ENCODE peak calls at places on chromosomes 1 and 21, in ten cellular contexts. D is lower lobe of right lung, C is uterus, F is psoas muscle, E is A549, R is K562, A is neural progenitor cell, W is SK-N-SH, P is ovary, I is lung. G is an unnamed sample.

GRCh38 chr1:173050865-173051264 is at the start of gene TNFSF18:
- DNase-seq in D (no peak), C (no peak), F (no peak), E (no peak), R (no peak), A (no peak), W (no peak), P (no peak), I (no peak), G (no peak)

GRCh38 chr1:97069312-97069711 is 347.7 kb downstream of the PTBP2 start:
- DNase-seq in D (no peak), C (no peak), F (no peak), E (no peak), R (no peak), A (no peak), W (no peak), P (no peak), I (no peak), G (no peak)

GRCh38 chr1:54107131-54107530 is 45.7 kb downstream of the CDCP2 start:
- DNase-seq in D (no peak), C (no peak), F (no peak), E (no peak), R (no peak), A (peak; percentile 51), W (no peak), P (no peak), I (no peak), G (no peak)

GRCh38 chr21:42624095-42624830 is 29.2 kb upstream of the PDE9A start:
- DNase-seq in D (no peak), C (no peak), F (no peak), E (peak; percentile 15), R (no peak), A (no peak), W (no peak), P (no peak), I (no peak), G (no peak)

GRCh38 chr1:6967431-6968079 is 182.3 kb downstream of the CAMTA1 start:
- DNase-seq in D (no peak), C (no peak), F (no peak), E (no peak), R (no peak), A (no peak), W (no peak), P (no peak), I (no peak), G (no peak)

GRCh38 chr1:229288516-229288915 is 17.6 kb downstream of the RAB4A start:
- DNase-seq in D (no peak), C (no peak), F (no peak), E (no peak), R (no peak), A (no peak), W (no peak), P (no peak), I (no peak), G (no peak)

GRCh38 chr1:177281901-177282300 is 111.1 kb downstream of the BRINP2 start:
- DNase-seq in D (no peak), C (no peak), F (no peak), E (no peak), R (no peak), A (peak; percentile 53), W (no peak), P (no peak), I (no peak), G (no peak)

GRCh38 chr1:183227963-183228649 is 42.0 kb downstream of the LAMC2 start:
- DNase-seq in D (no peak), C (peak; percentile 47), F (peak; percentile 45), E (peak; percentile 47), R (peak; percentile 71), A (peak; percentile 74), W (peak; percentile 66), P (no peak), I (peak; percentile 48), G (no peak)

GRCh38 chr1:22105611-22106207 is 37.2 kb downstream of the WNT4 start:
- DNase-seq in D (no peak), C (no peak), F (no peak), E (peak; percentile 56), R (peak; percentile 76), A (peak; percentile 69), W (peak; percentile 64), P (no peak), I (no peak), G (no peak)

GRCh38 chr21:45011911-45012660 is 62.3 kb upstream of the ADARB1 start:
- DNase-seq in D (peak; percentile 36), C (peak; percentile 45), F (peak; percentile 62), E (peak; percentile 38), R (no peak), A (peak; percentile 89), W (no peak), P (peak; percentile 12), I (no peak), G (no peak)

GRCh38 chr1:234564035-234565029 is 45.6 kb downstream of the IRF2BP2 start:
- DNase-seq in D (no peak), C (no peak), F (no peak), E (peak; percentile 83), R (no peak), A (no peak), W (no peak), P (no peak), I (no peak), G (no peak)

GRCh38 chr1:65068202-65069011 is 79.6 kb upstream of the AK4 start:
- DNase-seq in D (no peak), C (no peak), F (no peak), E (no peak), R (no peak), A (no peak), W (peak; percentile 42), P (no peak), I (no peak), G (no peak)

GRCh38 chr1:36924282-36924791 is 110.0 kb downstream of the GRIK3 start:
- DNase-seq in D (peak; percentile 55), C (no peak), F (peak; percentile 27), E (peak; percentile 9), R (peak; percentile 74), A (peak; percentile 96), W (peak; percentile 38), P (peak; percentile 25), I (peak; percentile 43), G (no peak)

GRCh38 chr1:209886219-209886536 is 51.8 kb upstream of the SYT14 start:
- DNase-seq in D (no peak), C (no peak), F (no peak), E (no peak), R (no peak), A (no peak), W (no peak), P (no peak), I (no peak), G (no peak)

GRCh38 chr1:185719021-185719420 is 15.2 kb upstream of the HMCN1 start:
- DNase-seq in D (no peak), C (no peak), F (peak; percentile 38), E (peak; percentile 62), R (no peak), A (peak; percentile 55), W (no peak), P (no peak), I (no peak), G (no peak)

GRCh38 chr1:184574588-184574987 is 180.1 kb downstream of the EDEM3 start:
- DNase-seq in D (no peak), C (no peak), F (no peak), E (no peak), R (no peak), A (peak; percentile 87), W (no peak), P (no peak), I (no peak), G (no peak)
- H3K27ac ChIP-seq in D (peak overlapping the region; percentile 44), C (no peak overlapping the region), F (peak overlapping the region; percentile 19), E (no peak overlapping the region), R (no peak overlapping the region), A (peak overlapping the region; percentile 92), W (no peak overlapping the region), P (no peak overlapping the region), I (no peak overlapping the region), G (no peak overlapping the region)

GRCh38 chr1:41363632-41364320 is 2.5 kb downstream of the FOXO6 start:
- DNase-seq in D (no peak), C (no peak), F (no peak), E (no peak), R (no peak), A (no peak), W (no peak), P (peak; percentile 25), I (no peak), G (no peak)

GRCh38 chr1:41361495-41362356 is 492 bp downstream of the FOXO6 start:
- DNase-seq in D (no peak), C (no peak), F (peak; percentile 35), E (no peak), R (peak; percentile 69), A (peak; percentile 71), W (peak; percentile 75), P (peak; percentile 62), I (no peak), G (no peak)

GRCh38 chr1:41361028-41361494 is at the start of gene FOXO6:
- DNase-seq in D (peak; percentile 99), C (peak; percentile 99), F (peak; percentile 99), E (peak; percentile 92), R (peak; percentile 100), A (peak; percentile 100), W (peak; percentile 99), P (peak; percentile 99), I (peak; percentile 98), G (peak; percentile 99)

GRCh38 chr1:41362749-41363631 is 1.8 kb downstream of the FOXO6 start:
- DNase-seq in D (no peak), C (no peak), F (no peak), E (no peak), R (no peak), A (no peak), W (no peak), P (peak; percentile 34), I (no peak), G (no peak)

DNA sequence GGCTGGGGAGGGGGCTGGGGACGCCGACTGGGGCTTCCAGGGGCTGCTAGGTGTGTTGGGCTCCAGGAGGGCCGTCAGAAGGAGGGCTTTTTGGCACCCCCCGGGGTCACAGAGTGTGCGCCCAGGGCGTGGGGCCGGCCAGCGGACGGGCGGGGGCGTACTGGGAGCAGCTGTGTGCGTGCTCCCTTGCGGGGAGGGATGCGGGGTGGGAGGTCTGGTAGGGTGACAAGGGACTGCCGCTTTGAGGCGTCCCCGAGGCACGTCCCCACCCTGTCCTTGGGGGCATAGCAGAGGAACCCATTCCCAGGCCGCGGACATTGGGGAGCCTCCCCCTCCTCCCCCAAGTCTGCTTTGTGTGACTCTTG is 1.1 kb downstream of the FOXO6 start:
- DNase-seq in D (no peak), C (no peak), F (no peak), E (no peak), R (peak; percentile 39), A (no peak), W (no peak), P (peak; percentile 67), I (no peak), G (no peak)
- H3K4me3 ChIP-seq in D (peak overlapping the region; percentile 73), C (peak overlapping the region; percentile 22), F (peak overlapping the region; percentile 87), E (peak overlapping the region; percentile 55), R (peak overlapping the region; percentile 42), A (peak overlapping the region; percentile 81), W (peak overlapping the region; percentile 66), P (peak overlapping the region; percentile 61), I (no peak overlapping the region), G (peak overlapping the region; percentile 86)

GRCh38 chr1:34787461-34788420 is 5.1 kb upstream of the GJA4 start:
- DNase-seq in D (no peak), C (no peak), F (no peak), E (no peak), R (peak; percentile 62), A (peak; percentile 38), W (no peak), P (no peak), I (no peak), G (no peak)
- TF ChIP-seq CTCF in D (no peak), C (no peak), F (no peak), E (no peak), R (peak; percentile 80), A (peak; percentile 45), W (no peak), P (no peak), I (no peak), G (no peak)

GRCh38 chr1:165833358-165833757 is 5.9 kb downstream of the UCK2 start:
- DNase-seq in D (no peak), C (no peak), F (no peak), E (no peak), R (no peak), A (no peak), W (no peak), P (no peak), I (no peak), G (no peak)
- H3K27ac ChIP-seq in D (no peak overlapping the region), C (no peak overlapping the region), F (no peak overlapping the region), E (no peak overlapping the region), R (peak overlapping the region; percentile 68), A (peak overlapping the region; percentile 29), W (no peak overlapping the region), P (no peak overlapping the region), I (no peak overlapping the region), G (no peak overlapping the region)

G was measured in coronary artery.